ENCODE peak calls at places on chromosomes 5 and 9, in four cellular contexts. J, S, P and K are unnamed samples.

GRCh38 chr5:103428411-103428871 is 134.1 kb downstream of the NUDT12 start:
- DNase-seq in J (peak), S (no peak), P (peak), K (no peak)

GRCh38 chr9:121622842-121623203 is 28.6 kb upstream of the DAB2IP start:
- DNase-seq in J (no peak), S (no peak), P (no peak), K (no peak)

GRCh38 chr5:172284275-172284971 is 859 bp upstream of the UBTD2 start:
- DNase-seq in J (peak), S (peak), P (peak), K (peak)

GRCh38 chr9:94869415-94869838 is 142.9 kb downstream of the AOPEP start:
- DNase-seq in J (peak), S (no peak), P (no peak), K (no peak)

GRCh38 chr5:52757527-52757926 is 30.2 kb upstream of the ITGA1 start:
- DNase-seq in J (no peak), S (no peak), P (no peak), K (no peak)

GRCh38 chr5:44774279-44774880 is 34.4 kb upstream of the MRPS30 start:
- DNase-seq in J (peak), S (no peak), P (no peak), K (no peak)

GRCh38 chr5:132003170-132003744 is 8.2 kb downstream of the ACSL6 start:
- DNase-seq in J (peak), S (no peak), P (no peak), K (no peak)

GRCh38 chr9:21674894-21675293 is 127.5 kb upstream of the MTAP start:
- DNase-seq in J (no peak), S (no peak), P (no peak), K (no peak)

GRCh38 chr5:79840085-79840990 is 150.7 kb downstream of the CMYA5 start:
- DNase-seq in J (peak), S (no peak), P (no peak), K (no peak)

GRCh38 chr9:136771907-136772306 is 7.6 kb upstream of the LCN15 start:
- DNase-seq in J (no peak), S (no peak), P (no peak), K (no peak)

GRCh38 chr9:136765041-136765440 is 723 bp upstream of the LCN15 start:
- DNase-seq in J (no peak), S (no peak), P (no peak), K (no peak)

GRCh38 chr9:136773386-136774044 is 9.2 kb upstream of the LCN15 start:
- DNase-seq in J (peak), S (peak), P (peak), K (no peak)

GRCh38 chr9:136774416-136775045 is 10.2 kb upstream of the LCN15 start:
- DNase-seq in J (no peak), S (no peak), P (peak), K (no peak)

GRCh38 chr9:136769710-136770191 is 5.4 kb upstream of the LCN15 start:
- DNase-seq in J (peak), S (no peak), P (peak), K (no peak)
- TF ChIP-seq CTCF in J (peak), S (no peak), P (no peak), K (peak)

GRCh38 chr5:43192558-43193170 is 639 bp downstream of the NIM1K start:
- DNase-seq in J (peak), S (no peak), P (peak), K (peak)

GRCh38 chr5:43193952-43194321 is 1.9 kb downstream of the NIM1K start:
- DNase-seq in J (no peak), S (no peak), P (no peak), K (no peak)

GRCh38 chr5:43190755-43191603 is 1.0 kb upstream of the NIM1K start:
- DNase-seq in J (peak), S (no peak), P (no peak), K (no peak)

GRCh38 chr5:43191740-43192557 is at the start of gene NIM1K:
- DNase-seq in J (peak), S (peak), P (peak), K (peak)

GRCh38 chr5:43193171-43193951 is 1.3 kb downstream of the NIM1K start:
- DNase-seq in J (peak), S (peak), P (no peak), K (no peak)
- H3K4me3 ChIP-seq in J (peak), S (peak), P (peak), K (peak)

GRCh38 chr9:7358876-7359275 is 440.7 kb downstream of the DMAC1 start:
- DNase-seq in J (peak), S (no peak), P (no peak), K (no peak)
- TF ChIP-seq CTCF in J (peak), S (no peak), P (no peak), K (no peak)

GRCh38 chr9:136322756-136323330 is 4.5 kb upstream of the GPSM1 start:
- DNase-seq in J (no peak), S (no peak), P (peak), K (no peak)
- H3K4me3 ChIP-seq in J (no peak), S (no peak), P (no peak), K (no peak)

GRCh38 chr5:126837242-126837641 is 60.3 kb downstream of the LMNB1 start:
- DNase-seq in J (no peak), S (no peak), P (no peak), K (no peak)

GRCh38 chr5:126836778-126837177 is 59.8 kb downstream of the LMNB1 start:
- DNase-seq in J (no peak), S (no peak), P (no peak), K (no peak)

DNA sequence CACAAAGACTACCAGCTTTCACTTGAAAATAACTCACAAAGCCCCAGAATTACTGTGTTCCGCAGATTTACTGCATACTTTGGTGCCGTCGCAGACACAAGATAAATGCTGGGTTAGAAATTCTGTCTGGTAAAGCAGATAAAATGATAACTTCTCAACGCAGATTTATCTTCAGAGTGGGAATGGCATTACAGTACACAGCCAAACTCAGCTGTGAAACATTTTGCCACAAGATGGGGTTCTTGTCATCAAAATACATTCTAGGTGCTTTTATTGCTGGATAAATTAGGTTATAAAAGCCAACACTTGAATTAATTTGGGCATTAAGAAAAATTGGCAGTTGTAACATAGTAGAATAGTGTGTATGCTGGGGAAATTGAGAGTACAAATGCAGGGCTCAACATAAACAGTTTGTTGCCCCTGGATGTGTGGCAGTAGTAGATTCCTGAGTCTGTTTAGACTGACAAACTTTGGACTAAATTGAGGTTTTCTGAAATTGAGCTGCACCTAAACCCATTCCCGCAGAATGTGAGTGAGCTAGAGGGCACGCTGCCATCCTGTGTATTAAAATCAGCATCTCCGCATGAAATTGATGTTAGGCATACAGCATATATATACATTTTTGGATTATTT is 61.1 kb downstream of the LMNB1 start:
- DNase-seq in J (peak), S (no peak), P (no peak), K (no peak)
- TF ChIP-seq CTCF in J (peak), S (no peak), P (peak), K (no peak)

GRCh38 chr9:127735530-127736176 is 559 bp upstream of the TOR2A start:
- DNase-seq in J (peak), S (no peak), P (no peak), K (no peak)
- H3K4me3 ChIP-seq in J (no peak), S (no peak), P (no peak), K (peak)